ENCODE peak calls at places on chromosomes 5 and 9, in six cellular contexts. One of them, this sample, is unnamed.
A peak's percentile ranks its signal among the peaks of the same experiment; 100 is the strongest.

GRCh38 chr5:100667021-100667671 is 132.0 kb downstream of the FAM174A start:
- DNase-seq in right lobe of liver: no peak
- DNase-seq in tibial nerve: peak; percentile 10
- DNase-seq in transverse colon: no peak
- DNase-seq in neuronal stem cell: no peak
- DNase-seq in effector memory CD4-positive, alpha-beta T cell: no peak
- DNase-seq in this sample: no peak

GRCh38 chr5:154475613-154476342 is 2.2 kb downstream of the HAND1 start:
- DNase-seq in right lobe of liver: no peak
- DNase-seq in effector memory CD4-positive, alpha-beta T cell: no peak
- DNase-seq in neuronal stem cell: peak; percentile 38
- DNase-seq in transverse colon: no peak
- DNase-seq in tibial nerve: no peak
- DNase-seq in this sample: no peak

GRCh38 chr5:123450114-123450513 is 26.9 kb upstream of the CEP120 start:
- DNase-seq in effector memory CD4-positive, alpha-beta T cell: no peak
- DNase-seq in transverse colon: no peak
- DNase-seq in neuronal stem cell: no peak
- DNase-seq in right lobe of liver: no peak
- DNase-seq in tibial nerve: no peak
- DNase-seq in this sample: no peak

GRCh38 chr5:167743685-167744084 is 547.8 kb upstream of the WWC1 start:
- DNase-seq in effector memory CD4-positive, alpha-beta T cell: no peak
- DNase-seq in neuronal stem cell: no peak
- DNase-seq in transverse colon: no peak
- DNase-seq in tibial nerve: no peak
- DNase-seq in right lobe of liver: no peak
- DNase-seq in this sample: no peak

GRCh38 chr9:72305102-72305546 is 59.9 kb downstream of the ZFAND5 start:
- DNase-seq in right lobe of liver: peak; percentile 62
- DNase-seq in tibial nerve: peak; percentile 80
- DNase-seq in neuronal stem cell: peak; percentile 26
- DNase-seq in effector memory CD4-positive, alpha-beta T cell: no peak
- DNase-seq in transverse colon: peak; percentile 89
- DNase-seq in this sample: peak; percentile 91

GRCh38 chr9:130150779-130151381 is 21.3 kb upstream of the NCS1 start:
- DNase-seq in tibial nerve: no peak
- DNase-seq in transverse colon: no peak
- DNase-seq in effector memory CD4-positive, alpha-beta T cell: no peak
- DNase-seq in right lobe of liver: no peak
- DNase-seq in neuronal stem cell: no peak
- DNase-seq in this sample: no peak

GRCh38 chr5:23649594-23649993 is 142.2 kb downstream of the PRDM9 start:
- DNase-seq in neuronal stem cell: no peak
- DNase-seq in effector memory CD4-positive, alpha-beta T cell: no peak
- DNase-seq in transverse colon: no peak
- DNase-seq in right lobe of liver: no peak
- DNase-seq in tibial nerve: no peak
- DNase-seq in this sample: no peak

GRCh38 chr9:134167530-134167931 is 3.2 kb upstream of the RNU6ATAC start:
- DNase-seq in neuronal stem cell: no peak
- DNase-seq in right lobe of liver: no peak
- DNase-seq in tibial nerve: no peak
- DNase-seq in transverse colon: no peak
- DNase-seq in effector memory CD4-positive, alpha-beta T cell: no peak
- DNase-seq in this sample: no peak

GRCh38 chr5:132465095-132465707 is 25.4 kb downstream of the IRF1 start:
- DNase-seq in effector memory CD4-positive, alpha-beta T cell: no peak
- DNase-seq in neuronal stem cell: no peak
- DNase-seq in right lobe of liver: no peak
- DNase-seq in tibial nerve: no peak
- DNase-seq in transverse colon: peak; percentile 26
- DNase-seq in this sample: peak; percentile 70

GRCh38 chr5:122849746-122850145 is 4.3 kb downstream of the SNX24 start:
- DNase-seq in right lobe of liver: no peak
- DNase-seq in neuronal stem cell: no peak
- DNase-seq in effector memory CD4-positive, alpha-beta T cell: no peak
- DNase-seq in tibial nerve: no peak
- DNase-seq in transverse colon: no peak
- DNase-seq in this sample: no peak

GRCh38 chr5:18745591-18745987 is 1111.3 kb downstream of the TAF11L14 start:
- DNase-seq in effector memory CD4-positive, alpha-beta T cell: peak; percentile 3
- DNase-seq in transverse colon: peak; percentile 18
- DNase-seq in tibial nerve: no peak
- DNase-seq in right lobe of liver: peak; percentile 70
- DNase-seq in neuronal stem cell: no peak
- DNase-seq in this sample: peak; percentile 21

GRCh38 chr5:141960449-141961323 is 2.7 kb upstream of the PCDH12 start:
- DNase-seq in neuronal stem cell: peak; percentile 89
- DNase-seq in transverse colon: peak; percentile 93
- DNase-seq in effector memory CD4-positive, alpha-beta T cell: peak; percentile 84
- DNase-seq in right lobe of liver: peak; percentile 88
- DNase-seq in tibial nerve: peak; percentile 88
- DNase-seq in this sample: peak; percentile 97

GRCh38 chr5:141960018-141960417 is 2.0 kb upstream of the PCDH12 start:
- DNase-seq in neuronal stem cell: no peak
- DNase-seq in transverse colon: no peak
- DNase-seq in effector memory CD4-positive, alpha-beta T cell: no peak
- DNase-seq in right lobe of liver: no peak
- DNase-seq in tibial nerve: no peak
- DNase-seq in this sample: no peak

GRCh38 chr5:141958113-141958512 is at the start of gene PCDH12:
- DNase-seq in right lobe of liver: no peak
- DNase-seq in transverse colon: peak; percentile 13
- DNase-seq in tibial nerve: no peak
- DNase-seq in effector memory CD4-positive, alpha-beta T cell: no peak
- DNase-seq in neuronal stem cell: no peak
- DNase-seq in this sample: no peak

GRCh38 chr5:141958773-141959172 is 771 bp upstream of the PCDH12 start:
- DNase-seq in transverse colon: no peak
- DNase-seq in tibial nerve: no peak
- DNase-seq in effector memory CD4-positive, alpha-beta T cell: no peak
- DNase-seq in neuronal stem cell: no peak
- DNase-seq in right lobe of liver: no peak
- DNase-seq in this sample: no peak

DNA sequence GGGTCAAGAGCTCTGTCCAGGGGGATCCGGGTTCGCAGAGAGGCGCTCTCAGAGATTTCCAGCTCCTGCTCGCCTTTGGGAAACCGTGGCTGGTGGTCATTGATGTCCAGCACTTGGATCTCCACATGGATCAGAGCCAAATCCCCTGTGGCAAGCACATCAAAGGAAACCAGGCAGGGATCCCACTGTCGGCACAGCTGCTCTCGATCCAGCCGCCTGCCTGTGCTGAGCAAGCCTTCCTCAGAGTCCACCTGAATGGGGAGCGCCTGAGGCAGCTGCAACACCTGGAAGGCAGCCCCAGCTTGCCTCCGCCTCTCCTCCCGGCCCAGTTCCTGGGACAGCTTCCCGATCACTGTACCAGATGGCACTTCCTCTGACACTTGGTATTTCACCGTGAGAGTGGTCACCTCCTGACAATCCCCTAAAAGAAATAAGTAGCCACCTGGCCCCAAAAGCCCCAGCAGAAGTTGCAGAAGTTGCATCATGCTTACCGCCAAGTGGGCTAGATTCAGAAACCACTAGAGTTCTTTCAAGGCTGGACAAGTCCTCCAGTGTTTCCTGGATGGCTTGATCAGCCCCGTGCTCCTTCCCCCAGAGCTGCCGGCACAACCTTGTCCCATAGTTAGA is 522 bp downstream of the PCDH12 start:
- DNase-seq in transverse colon: no peak
- DNase-seq in effector memory CD4-positive, alpha-beta T cell: no peak
- DNase-seq in neuronal stem cell: no peak
- DNase-seq in right lobe of liver: no peak
- DNase-seq in tibial nerve: no peak
- DNase-seq in this sample: peak; percentile 43
- H3K27ac ChIP-seq in transverse colon: no peak overlapping the region
- H3K27ac ChIP-seq in effector memory CD4-positive, alpha-beta T cell: no peak overlapping the region
- H3K27ac ChIP-seq in neuronal stem cell: no peak overlapping the region
- H3K27ac ChIP-seq in right lobe of liver: no peak overlapping the region
- H3K27ac ChIP-seq in tibial nerve: no peak overlapping the region
- H3K27ac ChIP-seq in this sample: no peak overlapping the region

GRCh38 chr5:76401801-76402250 is 1.3 kb upstream of the IQGAP2 start:
- DNase-seq in right lobe of liver: no peak
- DNase-seq in transverse colon: peak; percentile 43
- DNase-seq in tibial nerve: no peak
- DNase-seq in neuronal stem cell: no peak
- DNase-seq in effector memory CD4-positive, alpha-beta T cell: peak; percentile 13
- DNase-seq in this sample: no peak
- H3K4me3 ChIP-seq in right lobe of liver: peak overlapping the region; percentile 91
- H3K4me3 ChIP-seq in transverse colon: peak overlapping the region; percentile 7
- H3K4me3 ChIP-seq in tibial nerve: peak overlapping the region; percentile 75
- H3K4me3 ChIP-seq in neuronal stem cell: no peak overlapping the region
- H3K4me3 ChIP-seq in effector memory CD4-positive, alpha-beta T cell: peak overlapping the region; percentile 81
- H3K4me3 ChIP-seq in this sample: no peak overlapping the region

GRCh38 chr5:77306531-77306930 is 96.1 kb downstream of the PDE8B start:
- DNase-seq in right lobe of liver: no peak
- DNase-seq in neuronal stem cell: no peak
- DNase-seq in tibial nerve: no peak
- DNase-seq in transverse colon: no peak
- DNase-seq in effector memory CD4-positive, alpha-beta T cell: no peak
- DNase-seq in this sample: no peak

GRCh38 chr5:77305222-77305846 is 94.9 kb downstream of the PDE8B start:
- DNase-seq in effector memory CD4-positive, alpha-beta T cell: no peak
- DNase-seq in transverse colon: no peak
- DNase-seq in neuronal stem cell: no peak
- DNase-seq in right lobe of liver: no peak
- DNase-seq in tibial nerve: no peak
- DNase-seq in this sample: no peak

GRCh38 chr5:77304388-77304787 is 93.9 kb downstream of the PDE8B start:
- DNase-seq in transverse colon: no peak
- DNase-seq in right lobe of liver: no peak
- DNase-seq in effector memory CD4-positive, alpha-beta T cell: no peak
- DNase-seq in tibial nerve: no peak
- DNase-seq in neuronal stem cell: no peak
- DNase-seq in this sample: no peak

GRCh38 chr5:77308154-77308960 is 97.9 kb downstream of the PDE8B start:
- DNase-seq in transverse colon: no peak
- DNase-seq in effector memory CD4-positive, alpha-beta T cell: no peak
- DNase-seq in tibial nerve: no peak
- DNase-seq in right lobe of liver: no peak
- DNase-seq in neuronal stem cell: no peak
- DNase-seq in this sample: no peak

DNA sequence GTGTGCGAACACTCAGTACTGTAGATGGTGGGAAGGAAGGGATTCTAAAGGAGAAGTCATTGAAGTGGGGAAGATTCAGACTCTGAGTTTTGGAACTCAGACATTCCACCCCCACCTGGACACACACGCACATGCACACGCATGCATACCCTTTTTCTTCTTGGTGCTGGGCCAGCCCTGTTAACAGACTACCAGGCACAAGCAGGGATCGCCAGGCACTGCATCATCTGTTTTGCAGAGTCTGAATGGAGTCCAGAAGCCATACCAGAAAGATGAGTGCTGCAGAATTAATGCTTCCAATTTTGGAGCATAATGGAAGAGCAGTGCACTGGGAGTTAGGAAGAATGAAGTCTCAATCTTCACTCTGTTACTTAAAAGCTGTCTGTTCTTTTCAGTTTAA is 95.4 kb downstream of the PDE8B start:
- DNase-seq in neuronal stem cell: no peak
- DNase-seq in right lobe of liver: no peak
- DNase-seq in tibial nerve: no peak
- DNase-seq in effector memory CD4-positive, alpha-beta T cell: no peak
- DNase-seq in transverse colon: no peak
- DNase-seq in this sample: no peak
- H3K27ac ChIP-seq in neuronal stem cell: no peak overlapping the region
- H3K27ac ChIP-seq in right lobe of liver: no peak overlapping the region
- H3K27ac ChIP-seq in tibial nerve: no peak overlapping the region
- H3K27ac ChIP-seq in effector memory CD4-positive, alpha-beta T cell: no peak overlapping the region
- H3K27ac ChIP-seq in transverse colon: peak overlapping the region; percentile 74
- H3K27ac ChIP-seq in this sample: no peak overlapping the region

DNA sequence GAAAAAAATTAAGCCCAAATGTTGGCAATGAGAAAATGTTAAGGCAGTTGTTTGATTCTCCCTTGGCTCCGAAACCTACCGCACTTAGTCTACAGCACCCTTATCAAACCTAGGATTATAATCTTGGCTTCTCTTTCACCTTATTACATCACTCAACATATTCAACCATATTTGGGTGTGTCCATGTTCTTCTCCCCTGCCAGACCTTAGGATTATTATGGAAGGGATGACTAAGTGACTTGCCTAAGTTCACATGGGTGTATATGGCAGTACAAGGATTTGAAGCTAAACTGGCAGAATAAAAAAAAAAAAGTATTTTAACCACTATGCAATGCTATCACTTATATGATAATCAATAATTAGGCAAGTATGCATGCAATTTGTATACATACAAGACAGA is 76.4 kb downstream of the PLK2 start:
- DNase-seq in tibial nerve: no peak
- DNase-seq in effector memory CD4-positive, alpha-beta T cell: no peak
- DNase-seq in right lobe of liver: no peak
- DNase-seq in neuronal stem cell: no peak
- DNase-seq in transverse colon: no peak
- DNase-seq in this sample: no peak
- H3K4me3 ChIP-seq in tibial nerve: no peak overlapping the region
- H3K4me3 ChIP-seq in effector memory CD4-positive, alpha-beta T cell: no peak overlapping the region
- H3K4me3 ChIP-seq in right lobe of liver: no peak overlapping the region
- H3K4me3 ChIP-seq in neuronal stem cell: no peak overlapping the region
- H3K4me3 ChIP-seq in transverse colon: no peak overlapping the region
- H3K4me3 ChIP-seq in this sample: no peak overlapping the region

GRCh38 chr5:76787237-76787636 is 31.6 kb upstream of the F2RL1 start:
- DNase-seq in tibial nerve: peak; percentile 79
- DNase-seq in neuronal stem cell: no peak
- DNase-seq in transverse colon: no peak
- DNase-seq in right lobe of liver: peak; percentile 79
- DNase-seq in effector memory CD4-positive, alpha-beta T cell: no peak
- DNase-seq in this sample: peak; percentile 60
- H3K27ac ChIP-seq in tibial nerve: no peak overlapping the region
- H3K27ac ChIP-seq in neuronal stem cell: no peak overlapping the region
- H3K27ac ChIP-seq in transverse colon: peak overlapping the region; percentile 65
- H3K27ac ChIP-seq in right lobe of liver: no peak overlapping the region
- H3K27ac ChIP-seq in effector memory CD4-positive, alpha-beta T cell: no peak overlapping the region
- H3K27ac ChIP-seq in this sample: no peak overlapping the region

GRCh38 chr9:128945798-128946501 is 1.5 kb downstream of the DOLK start:
- DNase-seq in neuronal stem cell: no peak
- DNase-seq in effector memory CD4-positive, alpha-beta T cell: no peak
- DNase-seq in transverse colon: no peak
- DNase-seq in tibial nerve: no peak
- DNase-seq in right lobe of liver: no peak
- DNase-seq in this sample: no peak
- H3K4me3 ChIP-seq in neuronal stem cell: no peak overlapping the region
- H3K4me3 ChIP-seq in effector memory CD4-positive, alpha-beta T cell: no peak overlapping the region
- H3K4me3 ChIP-seq in transverse colon: no peak overlapping the region
- H3K4me3 ChIP-seq in tibial nerve: no peak overlapping the region
- H3K4me3 ChIP-seq in right lobe of liver: no peak overlapping the region
- H3K4me3 ChIP-seq in this sample: no peak overlapping the region

DNA sequence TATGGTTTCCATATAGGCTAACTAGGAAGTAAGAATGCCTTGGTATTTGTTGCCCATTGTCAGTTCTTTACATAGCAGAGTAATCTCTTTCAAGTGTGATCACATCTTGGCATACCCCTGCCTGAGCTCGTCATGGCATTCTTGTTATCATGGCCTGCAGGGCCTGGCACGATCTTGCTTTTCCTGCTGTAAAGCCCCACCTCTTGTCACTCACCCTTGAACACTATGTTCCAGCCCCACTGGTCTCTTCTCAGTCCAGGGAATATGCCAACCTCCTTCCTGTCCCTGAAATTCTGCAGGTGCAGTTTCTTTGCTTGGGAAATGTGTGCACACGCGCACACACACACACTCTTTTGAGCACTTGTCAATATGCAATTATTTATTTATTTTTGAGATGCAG is 250.2 kb upstream of the DMRT1 start:
- DNase-seq in right lobe of liver: no peak
- DNase-seq in transverse colon: peak; percentile 82
- DNase-seq in neuronal stem cell: no peak
- DNase-seq in effector memory CD4-positive, alpha-beta T cell: no peak
- DNase-seq in tibial nerve: no peak
- DNase-seq in this sample: no peak
- H3K27ac ChIP-seq in right lobe of liver: no peak overlapping the region
- H3K27ac ChIP-seq in transverse colon: peak overlapping the region; percentile 70
- H3K27ac ChIP-seq in neuronal stem cell: no peak overlapping the region
- H3K27ac ChIP-seq in effector memory CD4-positive, alpha-beta T cell: no peak overlapping the region
- H3K27ac ChIP-seq in tibial nerve: no peak overlapping the region
- H3K27ac ChIP-seq in this sample: no peak overlapping the region